ENCODE peak calls at places on chromosomes 5 and 9, in five cellular contexts. F, G, W, T and S are unnamed samples.

GRCh38 chr9:89328064-89328463 is 9.8 kb downstream of the SECISBP2 start:
- DNase-seq in F (no peak), W (no peak), G (no peak), T (no peak), S (no peak)

GRCh38 chr5:139976703-139977102 is 66.4 kb downstream of the NRG2 start:
- DNase-seq in G (no peak), W (no peak), T (no peak), F (no peak), S (no peak)

GRCh38 chr5:169435506-169436230 is 134.7 kb upstream of the SLIT3 start:
- DNase-seq in T (no peak), W (no peak), G (no peak), F (no peak), S (no peak)

GRCh38 chr5:179267071-179267670 is 78.1 kb downstream of the ADAMTS2 start:
- DNase-seq in G (no peak), W (no peak), T (no peak), F (no peak), S (no peak)

GRCh38 chr9:98989036-98990000 is 45.6 kb downstream of the COL15A1 start:
- DNase-seq in G (no peak), F (peak), T (no peak), W (peak), S (no peak)

GRCh38 chr9:128001411-128002298 is 20.9 kb upstream of the EEIG1 start:
- DNase-seq in T (no peak), G (no peak), W (no peak), F (no peak), S (peak)

GRCh38 chr5:96714951-96715451 is 52.8 kb downstream of the CAST start:
- DNase-seq in F (peak), G (no peak), W (no peak), T (no peak), S (no peak)

GRCh38 chr5:159331099-159331973 is 1.0 kb upstream of the IL12B start:
- DNase-seq in W (no peak), G (peak), T (no peak), F (no peak), S (peak)

GRCh38 chr5:82676663-82677062 is 398.5 kb upstream of the RPS23 start:
- DNase-seq in F (no peak), W (peak), G (no peak), T (no peak), S (no peak)

GRCh38 chr5:65721050-65721774 is 697 bp downstream of the SGTB start:
- DNase-seq in F (peak), G (peak), W (no peak), T (no peak), S (no peak)

GRCh38 chr5:135827965-135828792 is 6.3 kb upstream of the SLC25A48 start:
- DNase-seq in G (no peak), W (no peak), F (no peak), T (no peak), S (no peak)

GRCh38 chr5:14265574-14265973 is 122.4 kb downstream of the TRIO start:
- DNase-seq in W (no peak), G (no peak), T (no peak), F (peak), S (no peak)

GRCh38 chr5:159156839-159157238 is 52.5 kb downstream of the RNF145 start:
- DNase-seq in F (peak), W (peak), T (no peak), G (peak), S (peak)

GRCh38 chr9:136840877-136841645 is 1.2 kb upstream of the AJM1 start:
- DNase-seq in F (peak), T (no peak), W (no peak), G (no peak), S (no peak)

GRCh38 chr5:155024015-155024414 is 10.5 kb downstream of the KIF4B start:
- DNase-seq in W (no peak), G (no peak), F (no peak), T (no peak), S (no peak)

GRCh38 chr5:16889203-16889971 is 46.7 kb downstream of the MYO10 start:
- DNase-seq in W (no peak), G (peak), T (no peak), F (no peak), S (no peak)

GRCh38 chr9:77325058-77325457 is 147.7 kb downstream of the VPS13A start:
- DNase-seq in G (no peak), W (no peak), T (no peak), F (no peak), S (no peak)

GRCh38 chr5:926416-927171 is 33.9 kb downstream of the TRIP13 start:
- DNase-seq in W (no peak), G (no peak), F (no peak), T (no peak), S (no peak)

GRCh38 chr9:78985084-78985738 is 586.6 kb upstream of the TLE4 start:
- DNase-seq in F (no peak), W (no peak), G (no peak), T (no peak), S (no peak)

GRCh38 chr5:91288117-91288516 is 95.0 kb downstream of the ARRDC3 start:
- DNase-seq in G (no peak), W (no peak), F (no peak), T (no peak), S (no peak)

GRCh38 chr5:104347119-104347708 is 784.6 kb upstream of the NUDT12 start:
- DNase-seq in F (no peak), W (no peak), T (no peak), G (no peak), S (no peak)

GRCh38 chr5:102554728-102555127 is 55.9 kb upstream of the SLCO6A1 start:
- DNase-seq in T (no peak), G (peak), F (peak), W (no peak), S (no peak)

GRCh38 chr5:95403996-95404395 is 12.8 kb downstream of the FAM81B start:
- DNase-seq in F (no peak), T (no peak), W (no peak), G (peak), S (no peak)

GRCh38 chr9:97987490-97987889 is 4.3 kb downstream of the ANP32B start:
- DNase-seq in W (no peak), T (no peak), F (no peak), G (no peak), S (no peak)

GRCh38 chr5:17169507-17169906 is 47.9 kb upstream of the BASP1 start:
- DNase-seq in F (peak), G (no peak), T (no peak), W (no peak), S (no peak)

GRCh38 chr5:53942724-53943123 is 367.6 kb downstream of the ARL15 start:
- DNase-seq in G (no peak), F (no peak), T (no peak), W (no peak), S (no peak)

GRCh38 chr9:6711403-6711802 is 46.4 kb upstream of the KDM4C start:
- DNase-seq in T (no peak), F (no peak), W (no peak), G (no peak), S (no peak)

GRCh38 chr9:92440751-92441046 is 16.4 kb upstream of the OMD start:
- DNase-seq in G (no peak), W (peak), T (no peak), F (no peak), S (no peak)

GRCh38 chr5:73305386-73305785 is 132.4 kb downstream of the TMEM174 start:
- DNase-seq in G (no peak), W (no peak), T (no peak), F (no peak), S (no peak)

GRCh38 chr5:73307645-73308346 is 134.8 kb downstream of the TMEM174 start:
- DNase-seq in F (no peak), G (no peak), T (no peak), W (no peak), S (no peak)

GRCh38 chr5:73306078-73306719 is 133.2 kb downstream of the TMEM174 start:
- DNase-seq in G (no peak), W (no peak), T (no peak), F (no peak), S (no peak)

GRCh38 chr5:73304381-73304780 is 131.4 kb downstream of the TMEM174 start:
- DNase-seq in T (no peak), F (no peak), G (no peak), W (no peak), S (no peak)

DNA sequence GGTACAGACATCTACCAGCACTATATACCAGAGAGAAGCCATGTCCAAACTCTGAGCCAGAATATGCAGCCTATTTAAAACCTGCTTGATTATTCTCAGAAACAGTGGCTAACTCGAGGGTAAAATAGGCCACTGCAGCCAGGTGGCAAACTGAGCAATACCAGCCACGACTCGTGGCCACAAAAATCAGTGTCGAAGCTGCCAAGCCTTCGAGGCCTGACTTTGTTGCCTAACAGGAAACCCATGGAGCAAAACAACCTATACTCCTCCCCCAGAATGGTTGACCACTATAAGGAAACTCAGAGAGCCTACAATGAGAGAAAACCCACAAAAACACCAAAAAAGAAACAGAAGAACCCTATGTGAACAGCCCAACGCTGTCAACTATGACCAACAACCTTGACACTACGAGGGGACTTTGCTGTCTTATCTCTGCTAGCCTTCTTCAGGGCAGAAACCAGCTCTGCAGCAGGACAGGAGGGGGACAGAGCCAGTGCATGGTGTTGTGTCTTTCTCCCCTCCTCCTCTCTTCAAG is 133.8 kb downstream of the TMEM174 start:
- DNase-seq in G (no peak), F (no peak), W (no peak), T (no peak), S (no peak)
- TF ChIP-seq SUZ12 in G (no peak), F (no peak), W (no peak), T (no peak), S (no peak)

GRCh38 chr5:172086312-172086975 is 80.0 kb upstream of the FBXW11 start:
- DNase-seq in T (no peak), G (no peak), F (no peak), W (no peak), S (no peak)
- TF ChIP-seq SUZ12 in T (no peak), G (no peak), F (no peak), W (no peak), S (no peak)

DNA sequence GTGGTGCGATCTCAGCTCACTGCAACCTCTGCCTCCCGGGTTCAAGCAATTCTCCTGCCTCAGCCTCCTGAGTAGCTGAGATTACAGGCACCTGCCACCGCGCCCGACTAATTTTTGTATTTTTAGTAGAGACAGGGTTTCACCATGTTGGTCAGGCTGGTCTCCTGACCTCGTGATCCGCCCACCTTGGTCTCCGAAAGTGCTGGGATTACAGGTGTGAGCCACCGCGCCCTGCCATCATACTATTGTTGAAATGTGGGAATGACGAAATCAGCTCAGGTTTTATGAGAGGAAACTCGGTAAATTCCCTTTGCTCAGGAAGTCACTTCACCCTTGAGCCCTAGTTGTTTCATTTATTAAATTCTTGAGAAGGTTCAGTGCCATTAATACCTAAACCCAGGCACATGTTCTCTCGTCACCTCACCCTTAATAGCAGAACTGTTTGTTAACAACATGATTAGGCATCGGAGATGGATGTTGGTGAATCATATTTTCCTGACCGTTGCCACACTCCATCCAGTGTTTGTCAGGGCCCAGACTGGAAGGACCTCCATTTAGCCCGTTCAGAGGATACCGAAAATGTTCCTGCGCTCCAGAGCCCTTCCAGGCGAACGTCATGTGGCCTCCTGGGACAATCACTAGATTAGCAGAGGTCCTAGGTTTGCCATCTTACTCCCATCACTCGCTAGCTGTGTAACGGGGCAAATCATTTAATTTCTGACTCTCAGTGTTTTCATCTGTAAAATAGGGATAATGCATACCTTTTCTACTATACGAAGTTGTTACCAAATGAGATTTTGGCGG is 20.0 kb upstream of the CREBRF start:
- DNase-seq in W (peak), F (no peak), T (no peak), G (no peak), S (no peak)
- TF ChIP-seq SUZ12 in W (no peak), F (no peak), T (no peak), G (no peak), S (no peak)

DNA sequence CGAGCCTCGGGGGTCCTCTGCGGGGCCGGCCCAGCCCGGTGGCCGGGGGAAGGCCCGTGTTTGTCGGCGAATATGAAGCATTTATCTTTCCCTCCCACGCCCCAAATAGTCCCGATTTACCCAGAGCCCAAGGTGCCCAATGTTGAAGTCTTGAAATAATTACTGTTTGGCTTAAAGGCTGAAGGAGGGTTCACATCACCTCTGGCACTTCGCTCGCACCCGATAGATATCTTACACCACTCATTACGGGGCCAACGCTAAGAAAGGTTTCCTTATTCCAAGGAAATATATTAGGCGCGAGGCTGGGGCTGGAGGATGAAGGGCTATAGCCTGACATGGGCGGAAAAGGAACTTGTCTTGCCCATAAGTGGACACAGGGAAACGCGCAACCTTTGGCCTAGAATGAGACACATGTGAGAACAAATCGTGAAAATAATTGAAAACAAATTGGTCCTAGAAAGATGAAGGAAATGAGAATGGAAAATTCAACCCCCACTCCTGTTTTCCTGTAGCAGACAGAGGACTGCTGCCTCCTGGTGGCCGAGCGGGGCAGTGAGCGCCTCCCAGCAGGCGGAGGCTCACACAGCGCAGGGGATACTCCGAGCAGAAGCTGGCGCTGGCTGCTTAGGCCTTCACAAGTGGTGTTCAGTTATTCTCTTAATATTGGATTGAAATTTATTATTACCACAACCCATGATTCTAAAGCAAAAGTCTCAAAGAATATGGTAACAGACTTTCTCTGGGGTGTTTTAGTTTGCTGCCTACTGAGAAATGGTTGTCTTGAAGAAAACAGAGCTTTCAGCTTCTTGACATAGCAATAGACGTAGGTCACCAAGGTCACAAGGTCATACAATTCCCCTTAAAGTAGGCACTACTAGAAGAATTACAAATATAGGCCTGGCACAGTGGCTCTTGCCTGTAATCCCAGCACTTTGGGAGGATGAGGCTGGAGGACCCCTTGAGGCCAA is 7.9 kb downstream of the CCL21 start:
- DNase-seq in W (no peak), G (peak), F (peak), T (peak), S (peak)
- TF ChIP-seq SUZ12 in W (peak), G (no peak), F (no peak), T (no peak), S (no peak)

GRCh38 chr5:77312411-77312810 is 101.9 kb downstream of the PDE8B start:
- DNase-seq in F (no peak), G (no peak), T (no peak), W (no peak), S (no peak)

GRCh38 chr5:77310494-77311216 is 100.2 kb downstream of the PDE8B start:
- DNase-seq in W (no peak), G (no peak), T (no peak), F (no peak), S (no peak)

GRCh38 chr5:77309140-77309539 is 98.7 kb downstream of the PDE8B start:
- DNase-seq in T (no peak), F (no peak), G (no peak), W (no peak), S (no peak)

GRCh38 chr5:77308154-77308960 is 97.9 kb downstream of the PDE8B start:
- DNase-seq in F (no peak), W (no peak), G (no peak), T (no peak), S (no peak)

DNA sequence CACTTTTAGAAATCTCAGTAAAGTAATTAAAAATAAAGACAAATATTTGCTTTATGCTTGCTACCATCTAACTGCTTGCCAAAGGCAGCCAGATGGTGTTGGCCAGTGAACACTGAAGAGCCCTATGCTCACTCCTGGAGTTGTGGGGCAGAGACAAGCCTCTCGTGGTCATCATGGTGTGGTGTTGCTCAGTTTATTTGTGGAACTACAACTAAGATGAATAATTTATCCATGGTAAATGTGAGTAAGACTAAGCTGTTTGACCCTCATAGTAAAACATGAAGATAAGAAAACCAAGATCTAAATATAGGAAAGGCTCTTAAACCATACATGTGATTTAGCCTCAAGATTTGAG is 100.7 kb downstream of the PDE8B start:
- DNase-seq in G (no peak), T (no peak), W (no peak), F (no peak), S (no peak)
- TF ChIP-seq SUZ12 in G (no peak), T (no peak), W (no peak), F (no peak), S (no peak)

GRCh38 chr9:69762527-69762926 is 2.7 kb upstream of the PTAR1 start:
- DNase-seq in G (no peak), W (no peak), F (no peak), T (no peak), S (no peak)

GRCh38 chr9:69758001-69758730 is 1.6 kb downstream of the PTAR1 start:
- DNase-seq in T (no peak), W (no peak), G (no peak), F (no peak), S (no peak)

GRCh38 chr9:69759478-69760277 is at the start of gene PTAR1:
- DNase-seq in W (peak), T (peak), G (peak), F (peak), S (peak)

GRCh38 chr9:69758981-69759477 is 782 bp downstream of the PTAR1 start:
- DNase-seq in T (no peak), F (no peak), G (no peak), W (no peak), S (no peak)

DNA sequence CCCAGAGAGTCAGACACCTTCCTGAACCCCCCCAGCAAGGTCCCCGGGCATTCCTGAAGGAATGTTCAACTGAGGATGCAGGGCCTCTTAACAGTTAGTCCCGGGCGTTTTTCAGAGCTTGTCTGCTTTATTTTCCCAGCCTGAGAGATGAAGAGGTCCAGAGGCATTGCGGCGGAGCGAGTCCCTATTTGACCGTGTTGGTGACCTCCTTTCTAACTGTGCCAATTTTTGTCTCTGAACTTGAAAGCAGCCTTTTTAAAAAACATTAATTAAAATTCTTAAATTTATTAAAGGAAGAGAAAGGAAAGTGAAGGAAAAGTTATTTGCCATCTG is 433 bp upstream of the PTAR1 start:
- DNase-seq in T (no peak), G (no peak), W (no peak), F (no peak), S (no peak)
- TF ChIP-seq SUZ12 in T (no peak), G (no peak), W (no peak), F (no peak), S (no peak)

DNA sequence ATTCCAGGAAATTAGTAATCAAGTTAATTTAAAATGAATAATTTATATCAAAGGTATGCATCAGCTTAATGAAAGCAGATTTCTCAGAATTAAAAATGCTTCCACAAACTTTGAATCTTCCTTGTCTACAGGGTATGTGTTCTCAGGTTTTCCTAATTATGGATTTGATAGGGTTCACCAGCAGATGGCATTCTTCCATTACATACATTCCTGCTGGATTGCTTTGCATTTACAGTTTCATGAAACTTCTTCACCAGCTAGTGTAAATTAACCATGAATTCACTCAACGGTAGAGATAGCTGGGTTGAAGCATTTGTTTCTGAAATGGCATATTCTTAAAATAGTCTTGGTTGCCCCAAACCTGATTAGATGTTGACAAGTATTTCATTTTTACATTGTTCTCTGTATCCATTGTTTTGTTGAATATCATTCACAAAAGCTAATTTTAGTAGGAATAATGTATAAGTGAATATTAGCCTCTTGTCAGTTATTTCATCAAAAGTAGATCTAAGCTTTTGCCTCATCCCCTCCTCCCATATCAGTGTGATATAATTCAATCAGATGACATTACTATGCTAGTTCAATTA is 68.7 kb upstream of the WDR41 start:
- DNase-seq in W (peak), T (no peak), F (peak), G (peak), S (peak)
- TF ChIP-seq SUZ12 in W (no peak), T (no peak), F (no peak), G (no peak), S (no peak)